ENCODE peak calls at places on chromosomes 12 and 14, in four cellular contexts. One of them, this sample, is unnamed.
A peak's percentile ranks its signal among the peaks of the same experiment; 100 is the strongest.

GRCh38 chr12:94304566-94305061 is 155.1 kb downstream of the CEP83 start:
- DNase-seq in HepG2: no peak
- DNase-seq in K562: no peak
- DNase-seq in GM12878: no peak
- DNase-seq in this sample: no peak

GRCh38 chr14:73338551-73338950 is 101.2 kb downstream of the PAPLN start:
- DNase-seq in GM12878: no peak
- DNase-seq in HepG2: no peak
- DNase-seq in K562: no peak
- DNase-seq in this sample: no peak

GRCh38 chr12:2813573-2814185 is 1.2 kb downstream of the ITFG2 start:
- DNase-seq in GM12878: no peak
- DNase-seq in HepG2: peak; percentile 69
- DNase-seq in K562: peak; percentile 63
- DNase-seq in this sample: peak; percentile 78

GRCh38 chr12:100251917-100252316 is 15.0 kb downstream of the DEPDC4 start:
- DNase-seq in GM12878: no peak
- DNase-seq in K562: no peak
- DNase-seq in HepG2: peak; percentile 83
- DNase-seq in this sample: peak; percentile 45

GRCh38 chr12:45235087-45236025 is 19.5 kb downstream of the ANO6 start:
- DNase-seq in GM12878: no peak
- DNase-seq in HepG2: peak; percentile 16
- DNase-seq in K562: no peak
- DNase-seq in this sample: peak; percentile 45

GRCh38 chr12:32885831-32886230 is 10.7 kb downstream of the PKP2 start:
- DNase-seq in HepG2: no peak
- DNase-seq in GM12878: no peak
- DNase-seq in K562: no peak
- DNase-seq in this sample: no peak

GRCh38 chr12:94261119-94261518 is 112.7 kb downstream of the PLXNC1 start:
- DNase-seq in GM12878: no peak
- DNase-seq in HepG2: no peak
- DNase-seq in K562: no peak
- DNase-seq in this sample: no peak

GRCh38 chr14:53190938-53191337 is 37.8 kb upstream of the DDHD1 start:
- DNase-seq in HepG2: no peak
- DNase-seq in GM12878: no peak
- DNase-seq in K562: no peak
- DNase-seq in this sample: no peak

GRCh38 chr12:22687677-22688076 is 62.7 kb downstream of the ETNK1 start:
- DNase-seq in HepG2: no peak
- DNase-seq in K562: no peak
- DNase-seq in GM12878: peak; percentile 57
- DNase-seq in this sample: no peak

GRCh38 chr12:40947812-40948211 is 240.3 kb upstream of the PDZRN4 start:
- DNase-seq in K562: no peak
- DNase-seq in GM12878: no peak
- DNase-seq in HepG2: no peak
- DNase-seq in this sample: peak; percentile 15

GRCh38 chr12:1474059-1474537 is 120.3 kb downstream of the FBXL14 start:
- DNase-seq in K562: no peak
- DNase-seq in GM12878: no peak
- DNase-seq in HepG2: peak; percentile 20
- DNase-seq in this sample: peak; percentile 30

GRCh38 chr14:95434161-95434560 is 82.3 kb downstream of the SYNE3 start:
- DNase-seq in HepG2: no peak
- DNase-seq in GM12878: no peak
- DNase-seq in K562: no peak
- DNase-seq in this sample: no peak

GRCh38 chr14:99586761-99587462 is 17.1 kb downstream of the CCDC85C start:
- DNase-seq in K562: no peak
- DNase-seq in HepG2: no peak
- DNase-seq in GM12878: no peak
- DNase-seq in this sample: no peak

GRCh38 chr12:67681941-67682340 is 33.4 kb downstream of the DYRK2 start:
- DNase-seq in K562: no peak
- DNase-seq in GM12878: no peak
- DNase-seq in HepG2: no peak
- DNase-seq in this sample: no peak

GRCh38 chr14:40336846-40337245 is 904.6 kb upstream of the FBXO33 start:
- DNase-seq in HepG2: no peak
- DNase-seq in GM12878: no peak
- DNase-seq in K562: no peak
- DNase-seq in this sample: no peak
- TF ChIP-seq HDAC2 in HepG2: no peak
- TF ChIP-seq HDAC2 in GM12878: no peak
- TF ChIP-seq HDAC2 in K562: no peak
- TF ChIP-seq HDAC2 in this sample: no peak

GRCh38 chr12:110022980-110023633 is 23.9 kb downstream of the ANKRD13A start:
- DNase-seq in GM12878: no peak
- DNase-seq in K562: no peak
- DNase-seq in HepG2: no peak
- DNase-seq in this sample: no peak
- TF ChIP-seq MYC in GM12878: no peak
- TF ChIP-seq MYC in K562: no peak
- TF ChIP-seq MYC in HepG2: no peak
- TF ChIP-seq MYC in this sample: no peak

GRCh38 chr14:104158827-104159798 is 20.7 kb downstream of the KIF26A start:
- DNase-seq in K562: peak; percentile 87
- DNase-seq in GM12878: no peak
- DNase-seq in HepG2: no peak
- DNase-seq in this sample: no peak
- TF ChIP-seq HDAC2 in K562: peak; percentile 76
- TF ChIP-seq HDAC2 in GM12878: no peak
- TF ChIP-seq HDAC2 in HepG2: no peak
- TF ChIP-seq HDAC2 in this sample: no peak

GRCh38 chr14:92624764-92625163 is 111.2 kb downstream of the RIN3 start:
- DNase-seq in HepG2: no peak
- DNase-seq in K562: no peak
- DNase-seq in GM12878: no peak
- DNase-seq in this sample: no peak
- TF ChIP-seq MYC in HepG2: no peak
- TF ChIP-seq MYC in K562: no peak
- TF ChIP-seq MYC in GM12878: no peak
- TF ChIP-seq MYC in this sample: no peak

GRCh38 chr12:62893276-62893675 is 41.7 kb downstream of the PPM1H start:
- DNase-seq in GM12878: no peak
- DNase-seq in K562: no peak
- DNase-seq in HepG2: no peak
- DNase-seq in this sample: no peak
- TF ChIP-seq HDAC2 in GM12878: no peak
- TF ChIP-seq HDAC2 in K562: no peak
- TF ChIP-seq HDAC2 in HepG2: no peak
- TF ChIP-seq HDAC2 in this sample: no peak

GRCh38 chr14:50063876-50064420 is 52.4 kb downstream of the VCPKMT start:
- DNase-seq in K562: no peak
- DNase-seq in GM12878: no peak
- DNase-seq in HepG2: no peak
- DNase-seq in this sample: no peak
- TF ChIP-seq MYC in K562: no peak
- TF ChIP-seq MYC in GM12878: no peak
- TF ChIP-seq MYC in HepG2: no peak
- TF ChIP-seq MYC in this sample: no peak

DNA sequence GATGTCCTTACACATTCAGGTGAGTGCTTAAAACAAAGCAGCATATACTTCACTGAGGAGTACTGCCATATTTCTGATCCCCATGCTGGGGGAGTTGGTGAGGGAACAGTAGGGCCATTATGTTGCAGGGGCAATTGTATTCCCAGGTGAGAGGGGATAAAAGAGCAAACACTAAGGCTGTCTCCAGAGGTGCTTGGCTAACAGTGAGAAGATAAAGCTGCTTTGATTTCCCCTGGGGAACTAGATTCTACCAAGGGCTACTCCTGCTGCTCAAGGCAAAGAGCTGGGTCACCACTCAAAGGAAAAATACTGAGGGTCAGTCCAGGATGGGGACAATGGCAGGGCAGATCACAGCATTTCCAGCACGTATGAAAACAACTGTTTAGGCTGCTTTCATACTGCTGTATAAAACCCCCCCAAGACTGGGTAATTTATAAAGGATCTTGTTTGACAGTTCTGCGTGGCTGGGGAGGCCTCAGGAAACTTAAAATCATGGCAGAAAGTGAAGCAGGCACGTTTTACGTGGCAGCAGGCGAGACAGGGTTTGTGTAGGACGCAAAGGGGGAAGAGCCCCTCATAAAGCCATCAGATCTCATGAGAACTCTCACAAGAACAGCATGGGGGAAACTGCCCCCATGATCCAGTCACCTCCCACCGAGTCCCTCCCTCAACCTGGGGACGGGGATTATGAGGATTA is 47.8 kb upstream of the OR5AU1 start:
- DNase-seq in HepG2: peak; percentile 79
- DNase-seq in GM12878: no peak
- DNase-seq in K562: no peak
- DNase-seq in this sample: no peak
- TF ChIP-seq HDAC2 in HepG2: peak; percentile 28
- TF ChIP-seq HDAC2 in GM12878: no peak
- TF ChIP-seq HDAC2 in K562: no peak
- TF ChIP-seq HDAC2 in this sample: no peak

GRCh38 chr12:96220902-96221301 is 26.7 kb downstream of the ELK3 start:
- DNase-seq in GM12878: no peak
- DNase-seq in K562: no peak
- DNase-seq in HepG2: no peak
- DNase-seq in this sample: no peak
- TF ChIP-seq MYC in GM12878: no peak
- TF ChIP-seq MYC in K562: no peak
- TF ChIP-seq MYC in HepG2: no peak
- TF ChIP-seq MYC in this sample: no peak

This sample was measured in A549.